ENCODE peak calls at places on chromosomes 16 and 17, in ten cellular contexts. O is cardiac muscle cell, L is tibial artery, U is OCI-LY7, B is mammary epithelial cell, V is bronchial epithelial cell, H is GM23338, A is transverse colon, P is astrocyte of the spinal cord, T is lower leg skin. E is an unnamed sample.

GRCh38 chr17:42010898-42011516 is 6.2 kb downstream of the DNAJC7 start:
- DNase-seq in O (no peak), L (no peak), U (no peak), B (peak; percentile 25), V (peak; percentile 49), H (peak; percentile 71), A (no peak), P (no peak), T (no peak), E (no peak)

GRCh38 chr17:1029196-1029911 is 32.4 kb downstream of the TIMM22 start:
- DNase-seq in O (no peak), L (peak; percentile 88), U (no peak), B (peak; percentile 20), V (peak; percentile 22), H (no peak), A (peak; percentile 43), P (peak; percentile 48), T (peak; percentile 69), E (peak; percentile 87)

GRCh38 chr17:27381007-27381501 is 75.2 kb upstream of the KSR1 start:
- DNase-seq in O (peak; percentile 62), L (peak; percentile 40), U (peak; percentile 70), B (peak; percentile 23), V (no peak), H (peak; percentile 95), A (peak; percentile 72), P (peak; percentile 41), T (peak; percentile 25), E (no peak)

GRCh38 chr17:17819561-17819995 is 17.2 kb downstream of the SREBF1 start:
- DNase-seq in O (no peak), L (peak; percentile 68), U (no peak), B (peak; percentile 89), V (peak; percentile 86), H (peak; percentile 38), A (peak; percentile 85), P (peak; percentile 95), T (no peak), E (peak; percentile 81)

GRCh38 chr16:82726306-82726705 is 99.5 kb downstream of the CDH13 start:
- DNase-seq in O (no peak), L (no peak), U (no peak), B (no peak), V (no peak), H (no peak), A (no peak), P (no peak), T (no peak), E (no peak)

GRCh38 chr16:85911531-85911930 is 12.6 kb downstream of the IRF8 start:
- DNase-seq in O (no peak), L (no peak), U (no peak), B (no peak), V (no peak), H (no peak), A (no peak), P (no peak), T (no peak), E (no peak)

GRCh38 chr17:27379863-27380533 is 76.2 kb upstream of the KSR1 start:
- DNase-seq in O (no peak), L (peak; percentile 63), U (no peak), B (peak; percentile 27), V (peak; percentile 8), H (peak; percentile 18), A (peak; percentile 44), P (peak; percentile 64), T (no peak), E (no peak)

GRCh38 chr17:7208027-7208571 is 11.5 kb downstream of the DLG4 start:
- DNase-seq in O (peak; percentile 71), L (no peak), U (no peak), B (no peak), V (no peak), H (peak; percentile 87), A (no peak), P (no peak), T (no peak), E (no peak)

GRCh38 chr16:84741351-84741791 is 41.6 kb downstream of the USP10 start:
- DNase-seq in O (no peak), L (no peak), U (no peak), B (no peak), V (peak; percentile 32), H (no peak), A (no peak), P (no peak), T (no peak), E (no peak)

DNA sequence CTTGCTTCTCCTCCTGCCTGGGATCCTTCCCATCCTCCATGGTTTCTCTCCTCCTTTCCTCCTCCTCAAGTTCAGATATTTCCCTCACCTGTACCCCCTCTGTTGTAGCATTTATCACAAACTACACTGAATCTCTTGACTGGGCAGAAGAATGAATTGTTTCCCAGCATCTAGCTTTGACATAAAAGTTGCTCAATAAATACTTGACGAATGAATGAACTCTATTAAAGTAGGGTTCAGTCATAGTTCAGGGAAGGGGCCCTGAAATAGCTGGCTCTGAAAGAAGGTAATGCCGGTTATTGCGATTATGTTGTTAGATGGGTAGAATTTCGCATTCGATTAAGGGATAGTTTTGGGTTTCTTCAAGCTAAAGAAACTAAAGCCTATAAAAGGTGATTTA is 1.2 kb upstream of the CPD start:
- DNase-seq in O (no peak), L (no peak), U (no peak), B (no peak), V (no peak), H (no peak), A (no peak), P (no peak), T (no peak), E (no peak)
- H3K4me3 ChIP-seq in O (no peak overlapping the region), L (no peak overlapping the region), U (no peak overlapping the region), B (no peak overlapping the region), V (no peak overlapping the region), H (peak overlapping the region; percentile 61), A (no peak overlapping the region), P (no peak overlapping the region), T (no peak overlapping the region), E (no peak overlapping the region)

GRCh38 chr17:40535438-40535837 is 29.8 kb downstream of the CCR7 start:
- DNase-seq in O (no peak), L (no peak), U (no peak), B (no peak), V (no peak), H (no peak), A (no peak), P (no peak), T (no peak), E (no peak)

GRCh38 chr17:40534431-40535189 is 30.7 kb downstream of the CCR7 start:
- DNase-seq in O (peak; percentile 46), L (no peak), U (no peak), B (no peak), V (no peak), H (no peak), A (no peak), P (no peak), T (no peak), E (no peak)

GRCh38 chr17:40536731-40537171 is 28.5 kb downstream of the CCR7 start:
- DNase-seq in O (no peak), L (peak; percentile 56), U (no peak), B (no peak), V (peak; percentile 74), H (no peak), A (no peak), P (no peak), T (no peak), E (no peak)

GRCh38 chr17:40538019-40538935 is 27.0 kb downstream of the CCR7 start:
- DNase-seq in O (no peak), L (no peak), U (no peak), B (peak; percentile 85), V (peak; percentile 92), H (no peak), A (no peak), P (no peak), T (no peak), E (no peak)

GRCh38 chr17:40535924-40536717 is 29.2 kb downstream of the CCR7 start:
- DNase-seq in O (peak; percentile 83), L (peak; percentile 57), U (no peak), B (no peak), V (no peak), H (no peak), A (no peak), P (no peak), T (no peak), E (no peak)
- H3K4me3 ChIP-seq in O (no peak overlapping the region), L (no peak overlapping the region), U (no peak overlapping the region), B (no peak overlapping the region), V (no peak overlapping the region), H (no peak overlapping the region), A (no peak overlapping the region), P (no peak overlapping the region), T (no peak overlapping the region), E (no peak overlapping the region)

GRCh38 chr16:57834936-57835335 is 32.6 kb upstream of the KIFC3 start:
- DNase-seq in O (no peak), L (no peak), U (no peak), B (peak; percentile 84), V (peak; percentile 92), H (peak; percentile 58), A (no peak), P (peak; percentile 65), T (no peak), E (no peak)
- H3K4me3 ChIP-seq in O (no peak overlapping the region), L (no peak overlapping the region), U (no peak overlapping the region), B (peak overlapping the region; percentile 12), V (no peak overlapping the region), H (no peak overlapping the region), A (no peak overlapping the region), P (no peak overlapping the region), T (no peak overlapping the region), E (no peak overlapping the region)

GRCh38 chr17:69268442-69269068 is 39.9 kb upstream of the ABCA10 start:
- DNase-seq in O (no peak), L (no peak), U (no peak), B (no peak), V (no peak), H (no peak), A (no peak), P (no peak), T (no peak), E (no peak)

GRCh38 chr17:69267219-69267618 is 38.6 kb upstream of the ABCA10 start:
- DNase-seq in O (no peak), L (no peak), U (no peak), B (no peak), V (no peak), H (no peak), A (no peak), P (no peak), T (no peak), E (no peak)

GRCh38 chr17:69265873-69266272 is 37.2 kb upstream of the ABCA10 start:
- DNase-seq in O (no peak), L (no peak), U (no peak), B (no peak), V (no peak), H (no peak), A (no peak), P (no peak), T (no peak), E (no peak)

DNA sequence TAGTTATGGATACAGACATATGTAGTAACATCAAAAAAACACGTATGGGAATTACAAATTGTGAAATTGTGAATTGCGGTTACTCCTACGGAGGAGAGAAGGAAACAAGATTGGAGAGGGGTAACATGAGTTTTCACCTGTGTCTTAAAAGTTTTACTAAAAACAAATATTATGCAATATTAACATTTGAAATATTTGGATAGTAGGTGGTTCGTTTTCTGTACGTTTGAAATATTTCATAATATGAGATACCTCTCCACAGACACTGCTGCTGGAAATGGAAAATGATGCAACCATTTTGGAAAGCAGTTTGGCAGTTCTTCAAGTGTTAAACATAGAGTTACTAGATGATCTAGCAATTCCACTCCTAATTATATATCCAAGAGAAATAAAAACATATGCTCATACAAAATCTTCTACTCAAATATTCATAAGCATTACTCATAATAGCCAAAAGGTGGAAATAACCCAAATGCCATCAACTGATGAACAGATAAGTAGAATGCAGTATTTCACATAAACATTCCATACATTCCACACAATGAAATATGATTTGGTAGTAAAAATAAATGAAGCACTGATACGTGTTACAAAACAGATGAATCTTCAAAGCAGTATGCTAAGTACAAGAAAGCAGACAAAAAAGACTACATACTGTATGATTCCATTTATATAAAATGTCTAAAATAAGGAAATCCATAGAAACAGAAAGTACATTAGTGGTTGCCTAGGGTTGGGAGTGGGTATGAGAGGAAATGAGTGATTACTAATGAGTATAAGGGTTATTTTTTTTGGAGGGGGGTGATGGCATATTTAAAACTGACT is 40.8 kb upstream of the ABCA10 start:
- DNase-seq in O (no peak), L (no peak), U (no peak), B (peak; percentile 48), V (peak; percentile 40), H (no peak), A (no peak), P (peak; percentile 45), T (no peak), E (no peak)
- H3K4me3 ChIP-seq in O (no peak overlapping the region), L (no peak overlapping the region), U (no peak overlapping the region), B (no peak overlapping the region), V (no peak overlapping the region), H (no peak overlapping the region), A (no peak overlapping the region), P (no peak overlapping the region), T (no peak overlapping the region), E (no peak overlapping the region)

E was measured in right atrium auricular region.